ENCODE peak calls at places on chromosomes 11 and 22, in four cellular contexts. G, K, C and H are unnamed samples. For H3K36me3, the result is how much of the 10 kb centered on the place peaks cover.

GRCh38 chr11:72179804-72180396 is 12.0 kb upstream of the FOLR1 start:
- DNase-seq in K (no peak), G (no peak), C (no peak), H (no peak)

GRCh38 chr11:47257518-47258316 is at the start of gene NR1H3:
- DNase-seq in C (peak), K (peak), G (peak), H (no peak)

GRCh38 chr11:131593301-131593700 is 222.9 kb downstream of the NTM start:
- DNase-seq in C (no peak), G (no peak), K (no peak), H (no peak)

GRCh38 chr11:83971063-83971462 is 684.9 kb upstream of the CCDC90B start:
- DNase-seq in G (no peak), K (no peak), C (no peak), H (no peak)

GRCh38 chr11:102783720-102784119 is 3.3 kb upstream of the MMP10 start:
- DNase-seq in K (no peak), G (no peak), C (no peak), H (no peak)

GRCh38 chr11:80432051-80432450 is 991.2 kb upstream of the TENM4 start:
- DNase-seq in C (no peak), K (no peak), G (no peak), H (no peak)

GRCh38 chr11:34926101-34926830 is 9.8 kb downstream of the PDHX start:
- DNase-seq in K (no peak), C (no peak), G (peak), H (no peak)

GRCh38 chr11:106668147-106668546 is 350.1 kb downstream of the GUCY1A2 start:
- DNase-seq in C (no peak), G (no peak), K (no peak), H (no peak)

GRCh38 chr11:113974741-113975470 is at the start of gene HTR3A:
- DNase-seq in K (peak), C (peak), G (peak), H (no peak)

GRCh38 chr22:49046546-49047305 is 780.9 kb downstream of the BRD1 start:
- DNase-seq in C (peak), G (peak), K (peak), H (no peak)

GRCh38 chr22:24155597-24156145 is 25.6 kb upstream of the SUSD2 start:
- DNase-seq in K (peak), G (peak), C (peak), H (peak)

DNA sequence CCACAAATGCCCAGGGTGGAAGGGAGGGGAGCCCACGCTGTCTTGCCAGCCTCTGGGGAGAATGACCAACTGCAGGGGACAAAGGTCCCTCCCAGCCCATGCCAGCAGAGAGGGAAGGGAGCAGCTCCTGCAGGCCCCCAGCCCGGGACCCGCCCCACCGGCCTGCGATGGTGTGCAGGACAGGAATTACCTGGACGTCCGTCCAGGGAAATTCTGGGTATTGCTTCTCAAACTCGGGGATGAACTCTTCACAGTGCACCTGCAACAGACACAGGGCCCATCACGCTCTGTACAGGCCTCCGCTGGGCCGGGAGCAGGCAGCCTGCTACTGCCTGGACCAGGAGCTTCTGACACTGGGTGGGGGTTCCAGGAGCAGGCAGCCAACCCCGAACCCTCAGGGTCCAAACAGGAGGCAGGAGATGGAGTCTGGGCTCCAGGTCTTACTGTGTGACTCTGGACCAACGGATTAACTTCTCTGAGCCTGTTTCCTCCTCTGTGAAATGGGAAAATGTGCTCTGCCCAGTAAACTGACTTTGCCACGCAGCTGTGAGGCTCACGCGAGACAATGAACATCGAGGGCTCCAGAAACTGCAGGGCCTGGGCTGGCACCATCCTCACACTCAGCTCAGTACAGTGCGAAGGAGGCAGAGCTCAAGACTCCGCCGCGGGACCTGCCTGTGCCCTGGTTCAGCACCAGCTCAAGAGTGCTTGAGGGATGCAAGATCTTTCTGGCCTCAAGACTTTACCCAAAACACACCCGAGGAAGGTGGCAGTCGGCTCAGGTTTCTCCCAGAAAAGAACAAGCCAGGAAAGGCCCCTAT is 17.4 kb downstream of the TTLL12 start:
- DNase-seq in C (no peak), G (no peak), K (no peak), H (no peak)
- H3K36me3 ChIP-seq in C (under half), G (under half), K (under half), H (under half)

GRCh38 chr22:31177420-31178162 is 17.6 kb downstream of the RNF185 start:
- DNase-seq in K (no peak), C (no peak), G (peak), H (no peak)
- H3K36me3 ChIP-seq in K (under half), C (under half), G (under half), H (under half)

DNA sequence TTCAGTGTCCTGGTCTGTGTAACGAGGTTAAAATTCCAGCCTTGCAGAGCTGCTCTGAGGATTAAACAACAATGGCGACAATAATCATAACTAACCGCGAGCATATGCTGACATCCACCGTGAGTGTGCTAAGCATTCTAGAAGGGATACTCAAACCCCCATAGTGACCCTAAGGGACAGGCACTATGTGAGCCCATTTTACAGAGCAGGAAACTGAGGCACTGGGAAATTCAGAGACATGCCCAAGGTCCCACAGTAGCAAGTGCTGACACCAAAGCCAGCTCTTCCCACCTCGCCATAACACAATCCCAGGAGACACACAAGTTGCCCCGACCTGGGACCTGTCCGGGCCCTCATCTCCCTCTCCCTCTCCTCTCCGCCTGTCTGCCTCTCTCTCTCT is 14.6 kb upstream of the MFNG start:
- DNase-seq in G (no peak), C (no peak), K (no peak), H (no peak)
- H3K36me3 ChIP-seq in G (under half), C (under half), K (under half), H (under half)

GRCh38 chr11:61800331-61801281 is 7.9 kb downstream of the FEN1 start:
- DNase-seq in G (no peak), C (no peak), K (no peak), H (no peak)

GRCh38 chr11:61806785-61807184 is 10.0 kb downstream of the FADS1 start:
- DNase-seq in G (no peak), C (no peak), K (no peak), H (no peak)

GRCh38 chr11:61799665-61800284 is 7.1 kb downstream of the FEN1 start:
- DNase-seq in C (no peak), K (no peak), G (no peak), H (no peak)

GRCh38 chr11:61803889-61804647 is 11.4 kb downstream of the FEN1 start:
- DNase-seq in C (no peak), K (no peak), G (no peak), H (no peak)

DNA sequence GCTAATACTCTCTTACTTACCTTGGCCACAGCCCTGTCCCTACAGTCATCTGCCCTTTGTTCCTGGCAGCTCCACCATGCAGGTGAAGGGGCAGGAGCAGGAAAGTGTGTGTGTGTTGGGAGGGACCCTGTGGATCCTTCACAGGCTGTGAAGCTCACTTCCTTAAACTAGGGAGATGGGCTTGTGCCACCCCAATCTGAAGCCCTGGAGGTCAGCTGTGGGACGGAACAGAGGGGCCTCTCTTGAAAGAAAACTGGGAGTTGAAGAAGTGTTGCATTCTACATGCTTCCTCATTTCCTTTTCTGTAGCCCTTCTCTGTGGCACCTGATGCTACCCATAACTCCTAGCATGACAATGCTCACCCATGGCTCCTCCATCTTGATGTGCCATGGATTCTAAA is 11.7 kb downstream of the FADS1 start:
- DNase-seq in C (no peak), G (no peak), K (no peak), H (no peak)
- H3K36me3 ChIP-seq in C (under half), G (under half), K (under half), H (under half)